ENCODE peak calls at places on chromosome 1, in ten cellular contexts. O is neural crest cell; I is osteocyte; U is ovary; W is A549; C is PC-3; T is HFFc6; E is psoas muscle; B is pancreas; N is CD8-positive, alpha-beta T cell. Q is an unnamed sample.
A peak's percentile ranks its signal among the peaks of the same experiment; 100 is the strongest.

GRCh38 chr1:76023669-76024407 is 50.7 kb upstream of the ST6GALNAC3 start:
- DNase-seq in E (no peak), U (no peak), N (no peak), T (peak; percentile 10), B (no peak), I (no peak), C (no peak), W (no peak), O (no peak), Q (no peak)

GRCh38 chr1:212959266-212960220 is 9.2 kb downstream of the VASH2 start:
- DNase-seq in E (no peak), I (no peak), B (no peak), N (no peak), T (no peak), O (no peak), U (no peak), W (no peak), C (no peak), Q (no peak)

GRCh38 chr1:50271968-50272578 is 151.2 kb downstream of the DMRTA2 start:
- DNase-seq in N (no peak), T (no peak), E (peak; percentile 26), C (peak; percentile 34), I (no peak), O (no peak), B (peak; percentile 10), W (peak; percentile 39), U (no peak), Q (no peak)

GRCh38 chr1:30302808-30303310 is 420.5 kb downstream of the MATN1 start:
- DNase-seq in U (no peak), E (no peak), T (no peak), C (no peak), O (no peak), W (no peak), N (no peak), B (no peak), I (no peak), Q (no peak)

GRCh38 chr1:92030701-92031107 is 919 bp downstream of the EPHX4 start:
- DNase-seq in N (no peak), O (no peak), W (no peak), I (no peak), C (peak; percentile 80), B (no peak), E (no peak), T (no peak), U (no peak), Q (no peak)

GRCh38 chr1:116988908-116989307 is 12.7 kb upstream of the CD101 start:
- DNase-seq in U (no peak), C (no peak), N (no peak), T (no peak), I (no peak), O (no peak), E (no peak), W (no peak), B (no peak), Q (no peak)

GRCh38 chr1:92168657-92169056 is 49.1 kb upstream of the C1orf146 start:
- DNase-seq in W (no peak), I (no peak), O (no peak), B (no peak), E (no peak), C (no peak), T (no peak), U (no peak), N (no peak), Q (no peak)

GRCh38 chr1:169526998-169527397 is 41.3 kb upstream of the SLC19A2 start:
- DNase-seq in O (no peak), W (no peak), E (no peak), T (no peak), I (no peak), N (no peak), C (no peak), U (no peak), B (no peak), Q (no peak)

GRCh38 chr1:20398744-20399143 is 87.3 kb downstream of the CAMK2N1 start:
- DNase-seq in U (no peak), W (no peak), N (no peak), I (no peak), C (no peak), T (no peak), O (no peak), B (no peak), E (no peak), Q (no peak)

GRCh38 chr1:150385537-150386445 is 21.8 kb downstream of the RPRD2 start:
- DNase-seq in B (no peak), W (no peak), C (no peak), T (no peak), E (no peak), I (no peak), O (no peak), N (no peak), U (no peak), Q (no peak)

GRCh38 chr1:224211262-224211962 is 28.4 kb downstream of the DEGS1 start:
- DNase-seq in U (no peak), W (no peak), B (peak; percentile 38), O (no peak), I (no peak), E (no peak), N (no peak), C (peak; percentile 94), T (peak; percentile 37), Q (no peak)

GRCh38 chr1:41638086-41639024 is 153.9 kb upstream of the EDN2 start:
- DNase-seq in B (no peak), I (no peak), W (no peak), U (no peak), N (no peak), C (no peak), E (no peak), O (no peak), T (no peak), Q (no peak)

GRCh38 chr1:64077281-64077940 is 126.0 kb upstream of the UBE2U start:
- DNase-seq in E (no peak), I (no peak), O (peak; percentile 22), U (no peak), T (no peak), C (no peak), N (no peak), B (no peak), W (no peak), Q (no peak)

GRCh38 chr1:116127848-116128540 is 16.8 kb downstream of the MAB21L3 start:
- DNase-seq in T (no peak), W (no peak), B (no peak), N (no peak), E (no peak), O (no peak), U (no peak), C (no peak), I (peak; percentile 53), Q (no peak)

GRCh38 chr1:187051618-187052232 is 223.0 kb downstream of the PLA2G4A start:
- DNase-seq in B (no peak), T (peak; percentile 5), I (no peak), N (no peak), W (peak; percentile 18), U (no peak), E (no peak), O (peak; percentile 15), C (peak; percentile 51), Q (peak; percentile 14)

GRCh38 chr1:233025156-233025555 is 74.7 kb downstream of the NTPCR start:
- DNase-seq in W (peak; percentile 25), C (peak; percentile 67), U (no peak), N (no peak), I (no peak), T (no peak), E (peak; percentile 16), B (peak; percentile 49), O (peak; percentile 36), Q (no peak)

GRCh38 chr1:184157396-184157747 is 105.8 kb downstream of the TSEN15 start:
- DNase-seq in E (no peak), U (no peak), C (no peak), T (no peak), I (no peak), W (no peak), O (no peak), N (no peak), B (no peak), Q (no peak)

GRCh38 chr1:203369666-203370065 is 18.7 kb upstream of the FMOD start:
- DNase-seq in O (no peak), I (no peak), E (no peak), U (no peak), T (no peak), C (no peak), N (no peak), W (no peak), B (no peak), Q (no peak)

GRCh38 chr1:74570797-74571492 is 58.5 kb upstream of the LRRC53 start:
- DNase-seq in W (no peak), O (no peak), B (no peak), E (no peak), T (no peak), I (no peak), U (no peak), N (no peak), C (no peak), Q (no peak)

GRCh38 chr1:88936223-88936523 is 44.8 kb upstream of the GTF2B start:
- DNase-seq in N (no peak), E (no peak), U (no peak), W (no peak), C (no peak), T (no peak), I (no peak), B (no peak), O (no peak), Q (no peak)
- TF ChIP-seq CTCF in N (peak; percentile 9), E (no peak), U (no peak), W (no peak), C (no peak), T (peak; percentile 29), I (no peak), B (no peak), O (no peak), Q (no peak)

GRCh38 chr1:56780832-56781231 is 38.4 kb downstream of the FYB2 start:
- DNase-seq in N (no peak), C (no peak), E (no peak), U (no peak), O (no peak), B (no peak), T (no peak), W (no peak), I (no peak), Q (no peak)
- TF ChIP-seq CTCF in N (no peak), C (no peak), E (no peak), U (no peak), O (peak; percentile 20), B (no peak), T (no peak), W (no peak), I (no peak), Q (no peak)

GRCh38 chr1:61270761-61271411 is 188.5 kb downstream of the NFIA start:
- DNase-seq in C (no peak), W (no peak), I (no peak), B (no peak), T (no peak), E (no peak), N (no peak), O (no peak), U (no peak), Q (no peak)
- TF ChIP-seq CTCF in C (no peak), W (no peak), I (no peak), B (no peak), T (no peak), E (no peak), N (no peak), O (no peak), U (no peak), Q (no peak)

DNA sequence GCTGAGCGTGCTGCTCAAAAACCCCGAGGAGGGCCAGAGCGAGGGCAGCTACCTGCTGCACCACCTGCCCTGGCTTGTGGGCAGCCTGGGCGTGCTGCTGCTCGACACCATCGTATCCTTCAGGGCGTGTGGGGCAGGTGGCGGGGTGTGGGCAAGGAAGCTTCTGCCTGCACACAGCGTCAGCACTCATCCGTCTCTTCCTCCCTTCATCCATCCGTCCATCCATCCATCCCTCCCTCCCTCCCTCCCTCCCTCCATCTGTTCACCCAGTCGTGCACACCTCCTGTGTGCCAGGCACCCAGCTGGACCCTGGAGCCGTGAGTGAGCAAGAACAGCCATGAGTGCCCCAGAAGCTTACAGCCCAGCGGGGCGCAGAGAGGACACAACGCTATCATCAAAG is 15.2 kb downstream of the SLC66A1 start:
- DNase-seq in W (no peak), U (no peak), N (no peak), B (no peak), I (no peak), T (no peak), C (no peak), E (no peak), O (no peak), Q (no peak)
- TF ChIP-seq CTCF in W (no peak), U (no peak), N (no peak), B (no peak), I (no peak), T (no peak), C (no peak), E (no peak), O (no peak), Q (no peak)